ENCODE peak calls at places on chromosome 4, in four cellular contexts. P is sigmoid colon, K is right lobe of liver, F is gastrocnemius medialis. D is an unnamed sample.

GRCh38 chr4:164501074-164501473 is 252.9 kb upstream of the SMIM31 start:
- DNase-seq in P (no peak), K (no peak), F (no peak), D (no peak)

GRCh38 chr4:91325495-91325894 is 978.3 kb upstream of the GRID2 start:
- DNase-seq in P (no peak), K (no peak), F (no peak), D (peak; percentile 61)

GRCh38 chr4:37245391-37245954 is 930 bp downstream of the NWD2 start:
- DNase-seq in P (no peak), K (no peak), F (no peak), D (no peak)

GRCh38 chr4:180947421-180947820 is 1295.8 kb upstream of the TENM3 start:
- DNase-seq in P (no peak), K (no peak), F (no peak), D (no peak)

GRCh38 chr4:107131295-107131694 is 95.2 kb upstream of the DKK2 start:
- DNase-seq in P (no peak), K (no peak), F (no peak), D (no peak)

GRCh38 chr4:177401658-177402273 is 40.5 kb downstream of the AGA start:
- DNase-seq in P (no peak), K (no peak), F (no peak), D (no peak)

GRCh38 chr4:110245567-110245966 is 47.2 kb upstream of the ELOVL6 start:
- DNase-seq in P (no peak), K (no peak), F (no peak), D (no peak)

GRCh38 chr4:88963817-88964216 is 93.2 kb downstream of the FAM13A start:
- DNase-seq in P (no peak), K (no peak), F (no peak), D (no peak)

GRCh38 chr4:164239976-164240375 is 514.0 kb upstream of the SMIM31 start:
- DNase-seq in P (no peak), K (no peak), F (no peak), D (no peak)

GRCh38 chr4:173490817-173491518 is 39.1 kb downstream of the HAND2 start:
- DNase-seq in P (no peak), K (no peak), F (no peak), D (no peak)

GRCh38 chr4:138390286-138390685 is 148.1 kb upstream of the SLC7A11 start:
- DNase-seq in P (no peak), K (no peak), F (no peak), D (no peak)

GRCh38 chr4:73675623-73676022 is 55.4 kb upstream of the RASSF6 start:
- DNase-seq in P (no peak), K (no peak), F (no peak), D (no peak)

GRCh38 chr4:86898562-86898961 is 6.3 kb upstream of the C4orf36 start:
- DNase-seq in P (no peak), K (no peak), F (no peak), D (no peak)

GRCh38 chr4:75248770-75249467 is 265.3 kb downstream of the RCHY1 start:
- DNase-seq in P (no peak), K (no peak), F (no peak), D (no peak)

GRCh38 chr4:173014113-173014558 is 154.5 kb upstream of the GALNT7 start:
- DNase-seq in P (no peak), K (no peak), F (no peak), D (no peak)

GRCh38 chr4:10058371-10058770 is 37.1 kb upstream of the SLC2A9 start:
- DNase-seq in P (no peak), K (no peak), F (no peak), D (no peak)

GRCh38 chr4:77047037-77047436 is 28.8 kb downstream of the CCNI start:
- DNase-seq in P (no peak), K (no peak), F (no peak), D (no peak)

GRCh38 chr4:68906238-68907137 is 45.1 kb downstream of the UGT2A3 start:
- DNase-seq in P (no peak), K (peak; percentile 34), F (no peak), D (peak; percentile 49)

GRCh38 chr4:67575232-67575888 is 16.8 kb downstream of the STAP1 start:
- DNase-seq in P (no peak), K (no peak), F (no peak), D (peak; percentile 41)

GRCh38 chr4:48065587-48066052 is 49.0 kb downstream of the NIPAL1 start:
- DNase-seq in P (no peak), K (no peak), F (no peak), D (no peak)

GRCh38 chr4:174681723-174682300 is 147.2 kb downstream of the GLRA3 start:
- DNase-seq in P (no peak), K (no peak), F (no peak), D (no peak)

GRCh38 chr4:41281038-41281634 is 24.4 kb downstream of the UCHL1 start:
- DNase-seq in P (peak; percentile 64), K (no peak), F (peak; percentile 9), D (peak; percentile 38)

GRCh38 chr4:108425988-108426387 is 194.4 kb upstream of the RPL34 start:
- DNase-seq in P (no peak), K (no peak), F (no peak), D (no peak)

DNA sequence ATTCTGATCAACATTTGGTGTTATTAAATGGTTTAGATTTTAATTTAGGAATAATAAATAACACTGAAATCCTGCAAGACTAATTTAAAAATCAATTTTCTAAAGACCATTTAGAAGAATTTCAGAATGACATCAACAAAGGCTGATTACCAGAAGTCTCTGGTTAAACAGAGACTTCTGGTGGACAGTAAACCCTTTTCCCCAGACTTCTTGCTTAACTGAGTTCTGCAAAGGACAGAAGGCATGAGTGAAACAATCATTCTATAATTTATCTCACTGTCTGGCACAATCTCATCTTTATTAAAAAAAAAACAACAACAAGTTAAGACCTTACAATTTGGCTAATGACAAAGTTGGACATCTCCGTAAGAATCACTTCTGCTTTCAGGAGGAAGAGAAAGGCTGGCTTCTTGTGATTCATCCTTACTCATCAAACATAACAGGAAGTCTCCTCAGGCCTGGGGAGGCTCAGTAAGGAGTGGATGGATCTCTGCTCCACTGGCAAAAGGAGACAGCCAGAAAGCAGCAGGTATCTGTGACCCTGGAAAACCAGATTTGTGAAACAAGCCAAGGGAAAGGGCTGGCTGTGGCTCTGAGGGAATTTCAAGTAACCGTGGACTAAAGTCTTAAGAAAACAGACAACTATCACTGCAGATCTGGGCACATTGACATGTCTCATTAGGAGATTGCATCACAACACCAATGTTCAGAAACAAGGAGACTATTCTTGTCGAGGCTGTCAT is 908 bp upstream of the TLR6 start:
- DNase-seq in P (no peak), K (no peak), F (no peak), D (no peak)
- TF ChIP-seq POLR2A in P (no peak), K (no peak), F (no peak), D (no peak)

GRCh38 chr4:38980903-38981676 is 51.1 kb downstream of the TMEM156 start:
- DNase-seq in P (no peak), K (no peak), F (no peak), D (no peak)
- H3K27ac ChIP-seq in P (no peak overlapping the region), K (no peak overlapping the region), F (no peak overlapping the region), D (no peak overlapping the region)

DNA sequence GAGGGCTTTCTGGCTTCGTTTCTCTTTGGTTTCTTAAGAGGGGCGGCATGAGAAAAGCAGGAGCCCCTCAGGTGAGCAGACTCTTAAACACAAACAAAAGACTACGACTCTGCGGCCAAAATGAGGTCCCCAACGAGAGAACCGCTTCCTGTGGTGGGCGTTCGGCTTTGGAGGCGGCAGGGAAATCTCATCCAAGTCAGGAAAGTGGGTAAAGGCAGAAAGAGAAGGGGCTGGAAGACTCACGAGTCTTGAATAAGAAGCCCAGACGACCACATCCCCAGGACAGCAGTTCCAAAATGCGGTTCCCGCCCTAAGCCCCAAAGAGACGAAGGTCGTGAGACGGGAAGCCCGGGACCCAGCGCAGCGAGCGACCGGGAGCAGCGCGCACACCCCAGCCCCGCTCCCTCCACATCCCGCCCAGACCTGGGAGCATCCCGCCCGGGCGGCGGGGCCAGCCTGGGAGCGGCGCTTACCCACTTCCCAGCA is 386 bp downstream of the UGDH start:
- DNase-seq in P (no peak), K (no peak), F (no peak), D (no peak)
- TF ChIP-seq CTCF in P (no peak), K (no peak), F (no peak), D (no peak)

GRCh38 chr4:145732895-145733880 is 53.2 kb downstream of the C4orf51 start:
- DNase-seq in P (peak; percentile 98), K (peak; percentile 93), F (peak; percentile 93), D (peak; percentile 97)
- TF ChIP-seq POLR2A in P (peak; percentile 75), K (peak; percentile 70), F (peak; percentile 84), D (peak; percentile 68)

DNA sequence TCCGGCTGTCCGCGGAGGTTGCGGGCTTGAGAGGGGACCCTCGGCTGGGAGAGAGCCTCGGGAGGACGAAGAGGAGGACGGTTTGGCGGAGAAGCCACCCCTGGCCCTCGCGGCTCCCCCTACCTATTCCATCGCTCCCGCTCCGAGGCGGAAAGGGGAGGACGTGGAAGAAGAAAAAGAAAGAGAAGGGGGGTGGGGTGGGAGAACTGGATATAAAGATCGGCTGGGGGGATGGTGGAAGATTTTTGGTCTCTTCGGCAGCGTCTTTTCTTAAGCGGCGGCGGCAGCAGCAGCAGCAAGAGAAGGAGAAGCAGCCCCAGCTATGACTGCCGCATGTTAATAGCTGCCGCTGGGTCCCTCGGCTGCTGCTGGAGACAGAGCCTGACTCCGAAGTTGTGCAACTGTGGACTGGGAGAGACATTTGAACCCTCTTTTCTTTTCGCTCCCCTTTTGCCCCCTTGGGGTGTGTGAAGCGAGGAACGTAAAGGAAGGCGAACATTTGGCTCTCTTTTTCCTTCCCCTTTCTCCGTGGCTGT is 933 bp downstream of the ADGRL3 start:
- DNase-seq in P (no peak), K (peak; percentile 16), F (no peak), D (no peak)
- H3K27ac ChIP-seq in P (peak overlapping the region; percentile 43), K (no peak overlapping the region), F (no peak overlapping the region), D (no peak overlapping the region)